ENCODE peak calls at places on chromosomes 3 and 15, in nine cellular contexts. T, J, K, I, W, F, V, R and N are unnamed samples.

GRCh38 chr15:64911317-64912186 is at the start of gene ANKDD1A:
- DNase-seq in T (no peak), J (peak), K (peak), I (peak), W (peak), F (peak), V (no peak), R (no peak), N (peak)

GRCh38 chr15:38650384-38650783 is 85.8 kb upstream of the RASGRP1 start:
- DNase-seq in T (no peak), J (no peak), K (peak), I (no peak), W (no peak), F (no peak), V (no peak), R (no peak), N (no peak)

GRCh38 chr3:11379238-11379823 is 107.1 kb downstream of the ATG7 start:
- DNase-seq in T (peak), J (peak), K (peak), I (no peak), W (peak), F (peak), V (no peak), R (no peak), N (no peak)

GRCh38 chr3:138472141-138472825 is 37.9 kb downstream of the ESYT3 start:
- DNase-seq in T (no peak), J (no peak), K (no peak), I (no peak), W (no peak), F (no peak), V (no peak), R (no peak), N (no peak)

GRCh38 chr3:13079510-13079909 is 6.3 kb upstream of the IQSEC1 start:
- DNase-seq in T (no peak), J (no peak), K (no peak), I (no peak), W (no peak), F (no peak), V (no peak), R (no peak), N (no peak)

GRCh38 chr15:94287794-94288246 is 56.5 kb downstream of the MCTP2 start:
- DNase-seq in T (no peak), J (no peak), K (peak), I (no peak), W (no peak), F (no peak), V (peak), R (no peak), N (peak)

GRCh38 chr3:144272715-144273114 is 301.1 kb downstream of the DIPK2A start:
- DNase-seq in T (no peak), J (no peak), K (no peak), I (peak), W (no peak), F (no peak), V (no peak), R (no peak), N (no peak)

GRCh38 chr15:33083232-33084006 is 111.1 kb downstream of the FMN1 start:
- DNase-seq in T (no peak), J (no peak), K (no peak), I (no peak), W (no peak), F (no peak), V (no peak), R (no peak), N (no peak)

GRCh38 chr3:71006810-71007785 is 576.4 kb downstream of the FOXP1 start:
- DNase-seq in T (no peak), J (peak), K (peak), I (no peak), W (peak), F (no peak), V (no peak), R (no peak), N (no peak)

GRCh38 chr3:150599611-150600297 is 3.4 kb upstream of the SELENOT start:
- DNase-seq in T (no peak), J (no peak), K (no peak), I (no peak), W (no peak), F (no peak), V (no peak), R (no peak), N (no peak)

GRCh38 chr3:56303508-56303907 is 164.8 kb downstream of the ERC2 start:
- DNase-seq in T (no peak), J (peak), K (peak), I (no peak), W (peak), F (peak), V (no peak), R (no peak), N (no peak)

GRCh38 chr3:50612973-50613851 is 1.6 kb upstream of the CISH start:
- DNase-seq in T (no peak), J (no peak), K (no peak), I (no peak), W (no peak), F (no peak), V (no peak), R (no peak), N (no peak)

GRCh38 chr15:73927003-73927475 is 777 bp downstream of the LOXL1 start:
- DNase-seq in T (no peak), J (peak), K (no peak), I (peak), W (no peak), F (peak), V (peak), R (no peak), N (peak)

GRCh38 chr3:165568907-165569462 is 268.2 kb downstream of the BCHE start:
- DNase-seq in T (no peak), J (no peak), K (no peak), I (no peak), W (no peak), F (no peak), V (no peak), R (no peak), N (no peak)